ENCODE peak calls at places on chromosomes 5 and 9, in eight cellular contexts. Z is pancreas, M is coronary artery, D is tibial artery, J is fibroblast of lung, C is IMR-90, X is heart right ventricle, P is OCI-LY7. N is an unnamed sample.

GRCh38 chr9:125987420-125987819 is 240.2 kb downstream of the PBX3 start:
- DNase-seq in Z (no peak), M (peak), D (peak), J (no peak), C (no peak), X (no peak), P (no peak), N (no peak)

GRCh38 chr9:911003-911402 is 65.5 kb upstream of the DMRT3 start:
- DNase-seq in Z (no peak), M (no peak), D (no peak), J (no peak), C (no peak), X (no peak), P (peak), N (no peak)

GRCh38 chr9:76613980-76614379 is 150.3 kb upstream of the PCA3 start:
- DNase-seq in Z (no peak), M (no peak), D (no peak), J (no peak), C (no peak), X (no peak), P (no peak), N (no peak)

GRCh38 chr9:34380034-34380510 is 3.4 kb upstream of the MYORG start:
- DNase-seq in Z (peak), M (peak), D (no peak), J (no peak), C (no peak), X (no peak), P (peak), N (no peak)

GRCh38 chr5:85823462-85824426 is 794.0 kb upstream of the COX7C start:
- DNase-seq in Z (no peak), M (no peak), D (no peak), J (no peak), C (no peak), X (no peak), P (no peak), N (no peak)

GRCh38 chr9:126522957-126523356 is 90.8 kb upstream of the LMX1B start:
- DNase-seq in Z (no peak), M (no peak), D (peak), J (no peak), C (no peak), X (no peak), P (no peak), N (no peak)

GRCh38 chr5:53091304-53091703 is 18.3 kb downstream of the MOCS2 start:
- DNase-seq in Z (no peak), M (no peak), D (no peak), J (peak), C (peak), X (no peak), P (no peak), N (no peak)

GRCh38 chr9:27460225-27461023 is 63.7 kb upstream of the IFNK start:
- DNase-seq in Z (no peak), M (no peak), D (no peak), J (no peak), C (no peak), X (no peak), P (peak), N (no peak)

GRCh38 chr5:39779836-39780235 is 355.1 kb upstream of the DAB2 start:
- DNase-seq in Z (no peak), M (no peak), D (no peak), J (no peak), C (no peak), X (no peak), P (no peak), N (no peak)

GRCh38 chr9:127184641-127185040 is 62.2 kb upstream of the ANGPTL2 start:
- DNase-seq in Z (no peak), M (no peak), D (peak), J (no peak), C (no peak), X (no peak), P (no peak), N (no peak)

GRCh38 chr5:26660116-26660515 is 378.3 kb downstream of the CDH9 start:
- DNase-seq in Z (no peak), M (no peak), D (no peak), J (no peak), C (no peak), X (no peak), P (no peak), N (no peak)

GRCh38 chr9:89481161-89481915 is 16.6 kb downstream of the SEMA4D start:
- DNase-seq in Z (no peak), M (no peak), D (no peak), J (no peak), C (no peak), X (no peak), P (peak), N (no peak)

DNA sequence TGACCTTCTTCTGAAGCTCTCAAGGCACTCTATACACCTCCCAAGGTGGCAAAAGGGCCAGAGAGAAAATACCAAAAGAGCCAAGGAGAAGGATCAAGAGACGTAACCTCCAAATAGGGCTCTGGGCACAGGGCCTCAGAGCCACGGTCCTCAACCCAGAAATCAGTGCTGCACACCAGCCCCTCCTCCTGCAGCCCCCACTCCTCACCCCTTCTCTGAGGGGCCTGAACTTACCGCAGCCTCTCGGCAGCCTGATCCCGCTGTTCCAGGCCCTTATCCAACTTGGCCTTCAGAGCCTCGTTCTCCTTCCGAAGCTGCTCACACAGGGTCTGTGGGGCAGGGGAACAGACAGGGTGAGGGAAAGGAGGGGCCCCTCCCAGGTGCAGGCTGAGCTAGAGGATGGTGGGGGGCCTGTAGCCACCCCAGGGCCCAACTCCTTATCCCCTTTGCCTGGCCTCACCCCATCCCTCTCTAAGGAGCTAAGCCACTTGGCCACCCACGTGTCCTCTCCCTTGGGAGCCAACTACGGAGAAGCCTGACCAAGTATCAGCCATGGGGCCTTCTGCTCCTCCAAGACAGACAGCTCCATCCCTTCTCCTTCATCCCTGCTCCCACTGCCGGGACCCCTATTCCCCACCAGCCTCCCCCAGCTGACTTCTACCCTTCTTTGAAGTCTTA is 28.8 kb downstream of the TNIP1 start:
- DNase-seq in Z (no peak), M (no peak), D (no peak), J (no peak), C (no peak), X (no peak), P (no peak), N (no peak)
- H3K27ac ChIP-seq in Z (no peak), M (no peak), D (peak), J (no peak), C (no peak), X (no peak), P (no peak), N (peak)

GRCh38 chr5:38537502-38537901 is 18.9 kb downstream of the LIFR start:
- DNase-seq in Z (no peak), M (no peak), D (no peak), J (no peak), C (no peak), X (no peak), P (no peak), N (no peak)

GRCh38 chr5:38541174-38541724 is 15.2 kb downstream of the LIFR start:
- DNase-seq in Z (no peak), M (no peak), D (no peak), J (no peak), C (peak), X (no peak), P (no peak), N (no peak)

GRCh38 chr5:38543074-38543473 is 13.4 kb downstream of the LIFR start:
- DNase-seq in Z (no peak), M (no peak), D (no peak), J (no peak), C (no peak), X (no peak), P (no peak), N (no peak)

GRCh38 chr5:38538161-38538560 is 18.3 kb downstream of the LIFR start:
- DNase-seq in Z (no peak), M (no peak), D (no peak), J (no peak), C (no peak), X (no peak), P (no peak), N (no peak)

GRCh38 chr5:38540348-38540747 is 16.1 kb downstream of the LIFR start:
- DNase-seq in Z (peak), M (no peak), D (peak), J (no peak), C (no peak), X (peak), P (no peak), N (no peak)
- H3K27ac ChIP-seq in Z (no peak), M (peak), D (peak), J (no peak), C (no peak), X (no peak), P (no peak), N (peak)

DNA sequence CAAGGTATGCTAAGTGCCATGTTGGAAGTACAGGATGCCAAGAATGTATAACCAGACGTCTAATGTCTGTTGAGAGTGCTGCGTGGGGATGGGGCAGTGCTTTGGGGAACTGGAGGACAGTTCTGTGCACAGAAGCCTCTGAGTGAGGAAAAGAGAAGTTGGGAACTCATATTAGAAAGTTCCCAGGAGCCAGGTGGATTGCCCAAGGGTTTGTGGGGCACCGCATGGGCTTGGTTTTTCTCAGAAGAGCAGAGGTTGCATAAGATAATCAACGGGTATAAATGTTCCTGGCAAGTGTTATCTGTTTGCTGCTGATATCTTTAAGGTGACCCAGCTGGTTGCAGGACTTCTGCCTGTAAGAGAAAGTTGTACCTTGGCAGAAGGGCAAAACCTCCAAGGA is 13.1 kb downstream of the HRH2 start:
- DNase-seq in Z (no peak), M (no peak), D (no peak), J (no peak), C (no peak), X (no peak), P (no peak), N (no peak)
- H3K27ac ChIP-seq in Z (no peak), M (no peak), D (no peak), J (no peak), C (no peak), X (no peak), P (no peak), N (no peak)

DNA sequence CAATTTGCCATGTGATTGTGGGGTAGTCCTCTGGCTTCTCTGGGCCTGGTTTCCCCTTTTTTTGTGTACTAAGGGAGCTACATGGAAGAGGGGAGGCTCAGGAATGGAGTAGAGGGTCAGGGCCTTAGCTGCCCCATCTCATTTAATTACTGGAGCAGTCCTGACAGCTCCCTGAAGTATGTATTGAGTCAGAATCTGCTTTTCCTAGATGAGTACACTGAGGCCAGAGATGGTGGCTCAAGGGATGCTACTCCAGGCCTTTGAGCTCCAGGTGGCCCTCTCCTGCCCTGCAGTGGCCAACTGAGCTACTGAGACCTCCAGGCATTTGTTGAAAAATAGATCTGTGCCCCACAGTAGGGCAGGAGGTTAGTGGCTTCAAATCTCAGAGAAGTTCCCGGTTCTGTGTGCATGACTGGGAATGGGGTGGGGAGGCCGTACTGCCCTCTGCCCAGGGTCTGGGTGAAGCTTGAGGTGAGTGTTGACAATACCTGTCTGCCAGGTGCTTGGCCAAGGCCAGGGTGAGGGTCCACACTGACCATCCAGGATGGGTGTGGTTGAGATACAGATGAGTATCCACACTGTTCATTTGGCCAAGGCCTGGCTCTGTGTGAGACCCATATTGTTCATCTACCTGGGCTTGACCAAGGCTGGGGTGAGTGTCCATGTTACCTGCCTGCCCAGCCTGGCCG is 45.7 kb downstream of the CXXC5 start:
- DNase-seq in Z (no peak), M (no peak), D (no peak), J (no peak), C (no peak), X (no peak), P (no peak), N (no peak)
- H3K27ac ChIP-seq in Z (no peak), M (no peak), D (no peak), J (no peak), C (no peak), X (no peak), P (no peak), N (no peak)

N was measured in thoracic aorta.